ENCODE peak calls at places on chromosomes 1 and 21, in four cellular contexts. S, X, A and I are unnamed samples.

GRCh38 chr1:83545450-83545849 is 453.5 kb downstream of the TTLL7 start:
- DNase-seq in S (no peak), A (no peak), X (no peak), I (no peak)

GRCh38 chr1:74686941-74687340 is 13.3 kb upstream of the ERICH3 start:
- DNase-seq in X (no peak), A (no peak), S (no peak), I (no peak)

GRCh38 chr1:15028117-15028516 is 125.4 kb upstream of the TMEM51 start:
- DNase-seq in S (peak), A (no peak), X (no peak), I (peak)

GRCh38 chr1:162285149-162285561 is 91.5 kb downstream of the SPATA46 start:
- DNase-seq in S (no peak), X (no peak), A (no peak), I (peak)

GRCh38 chr21:25509862-25510261 is 97.4 kb downstream of the MRPL39 start:
- DNase-seq in X (no peak), S (no peak), A (no peak), I (no peak)

GRCh38 chr1:88524129-88524528 is 159.9 kb upstream of the PKN2 start:
- DNase-seq in X (no peak), S (no peak), A (no peak), I (no peak)

GRCh38 chr21:33308586-33309490 is 15.9 kb upstream of the IFNAR1 start:
- DNase-seq in S (no peak), X (peak), A (no peak), I (no peak)

GRCh38 chr1:157089789-157090188 is 9.8 kb downstream of the ETV3L start:
- DNase-seq in S (no peak), A (no peak), X (no peak), I (no peak)

GRCh38 chr1:109823543-109824348 is 60.0 kb upstream of the EPS8L3 start:
- DNase-seq in X (peak), S (no peak), A (no peak), I (peak)

GRCh38 chr1:47388548-47389238 is 27.4 kb upstream of the FOXE3 start:
- DNase-seq in X (peak), A (peak), S (no peak), I (no peak)

GRCh38 chr1:45340816-45341215 is 576 bp upstream of the MUTYH start:
- DNase-seq in S (no peak), A (no peak), X (no peak), I (no peak)

GRCh38 chr1:157370698-157371097 is 181.6 kb downstream of the FCRL5 start:
- DNase-seq in X (no peak), A (no peak), S (no peak), I (no peak)

GRCh38 chr1:83934550-83934949 is 64.4 kb downstream of the TTLL7 start:
- DNase-seq in A (no peak), S (no peak), X (no peak), I (no peak)

GRCh38 chr1:20339811-20340457 is 49.3 kb downstream of the VWA5B1 start:
- DNase-seq in S (peak), X (no peak), A (no peak), I (no peak)

GRCh38 chr1:236581528-236581927 is 22.8 kb downstream of the HEATR1 start:
- DNase-seq in X (no peak), A (no peak), S (no peak), I (no peak)

GRCh38 chr1:28199328-28200233 is 23.1 kb upstream of the PTAFR start:
- DNase-seq in A (peak), S (no peak), X (no peak), I (no peak)

GRCh38 chr1:216425577-216425976 is 2.3 kb upstream of the USH2A start:
- DNase-seq in S (no peak), A (no peak), X (no peak), I (no peak)

GRCh38 chr1:50308883-50309282 is 114.4 kb downstream of the DMRTA2 start:
- DNase-seq in S (no peak), A (peak), X (no peak), I (no peak)

GRCh38 chr1:7632126-7632525 is 139.0 kb upstream of the VAMP3 start:
- DNase-seq in A (no peak), S (no peak), X (no peak), I (peak)

GRCh38 chr1:48017716-48018115 is 20.5 kb upstream of the TRABD2B start:
- DNase-seq in X (no peak), A (no peak), S (no peak), I (no peak)

GRCh38 chr21:34274001-34274400 is 89.8 kb upstream of the KCNE2 start:
- DNase-seq in X (no peak), S (no peak), A (no peak), I (no peak)

GRCh38 chr1:64114012-64114525 is 89.4 kb upstream of the UBE2U start:
- DNase-seq in A (no peak), S (no peak), X (no peak), I (no peak)

GRCh38 chr1:40045182-40045581 is 4.7 kb downstream of the CAP1 start:
- DNase-seq in A (no peak), S (no peak), X (no peak), I (no peak)

GRCh38 chr1:114482585-114482984 is 28.4 kb downstream of the TRIM33 start:
- DNase-seq in S (no peak), A (no peak), X (no peak), I (no peak)